ENCODE peak calls at places on chromosome 6, in four cellular contexts. Y is GM12878, U is H1, I is HepG2. A is an unnamed sample.
A peak's percentile ranks its signal among the peaks of the same experiment; 100 is the strongest.

GRCh38 chr6:13488015-13488895 is 855 bp upstream of the GFOD1 start:
- DNase-seq in Y (no peak), I (no peak), U (no peak), A (no peak)

GRCh38 chr6:33686981-33687975 is 24.2 kb downstream of the UQCC2 start:
- DNase-seq in Y (no peak), U (no peak), I (no peak), A (no peak)

GRCh38 chr6:56669585-56669984 is 26.9 kb upstream of the DST start:
- DNase-seq in Y (no peak), U (no peak), I (no peak), A (no peak)

GRCh38 chr6:138600726-138601125 is 101.4 kb upstream of the NHSL1 start:
- DNase-seq in U (no peak), I (no peak), Y (no peak), A (no peak)

GRCh38 chr6:13457577-13457976 is 29.8 kb downstream of the GFOD1 start:
- DNase-seq in U (no peak), Y (no peak), I (no peak), A (no peak)

GRCh38 chr6:150314230-150315188 is 54.3 kb upstream of the IYD start:
- DNase-seq in U (no peak), I (no peak), Y (no peak), A (no peak)

GRCh38 chr6:93419304-93420162 is at the start of gene EPHA7:
- DNase-seq in Y (no peak), U (peak; percentile 94), I (no peak), A (peak; percentile 89)

GRCh38 chr6:144214622-144215401 is 64.5 kb downstream of the STX11 start:
- DNase-seq in I (no peak), U (no peak), Y (no peak), A (no peak)

GRCh38 chr6:33213166-33213988 is 5.1 kb downstream of the RING1 start:
- DNase-seq in Y (no peak), I (no peak), U (no peak), A (no peak)

GRCh38 chr6:73521351-73522254 is 771 bp upstream of the EEF1A1 start:
- DNase-seq in Y (no peak), U (no peak), I (peak; percentile 69), A (no peak)

GRCh38 chr6:33607784-33608161 is 13.3 kb upstream of the ITPR3 start:
- DNase-seq in I (peak; percentile 79), Y (no peak), U (no peak), A (no peak)

GRCh38 chr6:143542915-143543314 is 31.4 kb upstream of the FUCA2 start:
- DNase-seq in U (no peak), I (no peak), Y (no peak), A (no peak)

GRCh38 chr6:124903797-124904196 is 58.4 kb upstream of the RNF217 start:
- DNase-seq in Y (no peak), I (no peak), U (no peak), A (no peak)

GRCh38 chr6:33589723-33590530 is 9.9 kb upstream of the BAK1 start:
- DNase-seq in Y (peak; percentile 37), I (peak; percentile 97), U (no peak), A (no peak)

GRCh38 chr6:45500924-45501816 is 123.4 kb upstream of the SUPT3H start:
- DNase-seq in Y (no peak), U (no peak), I (peak; percentile 71), A (no peak)

GRCh38 chr6:89925826-89926225 is 31.6 kb downstream of the GJA10 start:
- DNase-seq in Y (no peak), U (no peak), I (no peak), A (no peak)

GRCh38 chr6:169038691-169039090 is 215.0 kb downstream of the THBS2 start:
- DNase-seq in U (no peak), Y (no peak), I (no peak), A (no peak)

GRCh38 chr6:22149501-22150490 is 147.0 kb downstream of the PRL start:
- DNase-seq in Y (no peak), I (no peak), U (no peak), A (no peak)

GRCh38 chr6:51514396-51515051 is 572.9 kb downstream of the PKHD1 start:
- DNase-seq in U (no peak), I (no peak), Y (no peak), A (no peak)

GRCh38 chr6:15108383-15108715 is 137.5 kb upstream of the JARID2 start:
- DNase-seq in I (no peak), U (no peak), Y (no peak), A (no peak)
- TF ChIP-seq SUZ12 in I (no peak), U (no peak), Y (no peak), A (no peak)

DNA sequence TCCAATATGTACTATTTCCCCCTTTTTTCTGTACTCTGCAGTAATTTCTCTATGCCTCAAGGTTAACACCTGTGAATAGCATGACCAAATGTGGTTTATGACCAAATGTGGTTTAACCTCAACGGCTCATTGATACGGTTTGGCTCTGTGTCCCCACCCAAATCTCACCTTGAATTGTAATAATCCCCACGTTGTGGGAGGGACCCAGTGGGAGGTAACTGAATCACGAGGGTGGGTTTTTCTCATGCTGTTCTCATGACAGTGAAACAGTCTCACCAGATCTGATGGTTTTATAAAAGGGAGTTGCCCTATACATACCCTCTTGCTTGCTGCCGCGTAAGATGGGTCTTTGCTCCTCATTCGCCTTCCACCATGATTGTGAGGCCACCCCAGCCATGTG is 18.7 kb downstream of the DEK start:
- DNase-seq in U (no peak), Y (no peak), I (no peak), A (no peak)
- TF ChIP-seq ZNF274 in U (no peak), Y (no peak), I (no peak), A (no peak)

DNA sequence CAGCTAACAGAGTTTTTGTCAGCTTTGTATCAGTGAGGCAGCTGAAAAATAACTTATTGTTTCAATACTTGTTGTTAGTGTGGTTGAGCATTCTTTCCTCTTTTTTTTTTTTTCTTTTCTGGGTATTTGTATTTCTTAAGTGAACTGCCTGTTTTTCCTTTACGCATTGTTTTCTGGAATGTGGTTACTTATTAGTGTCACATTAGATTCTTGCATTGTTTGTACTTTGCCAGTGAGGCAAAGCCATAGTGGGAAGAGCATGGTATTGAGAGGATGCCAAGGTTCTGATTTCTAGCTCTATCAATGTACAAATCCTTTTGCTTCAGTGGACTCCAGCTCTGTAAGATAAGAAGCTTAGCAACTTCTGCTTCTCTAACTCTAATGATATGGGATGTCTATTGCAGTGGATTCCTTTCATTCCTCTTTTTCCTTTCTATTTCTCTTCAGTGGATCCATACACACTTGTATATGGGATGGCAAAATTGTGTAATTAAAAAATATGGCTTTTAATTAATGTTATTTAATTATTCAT is 3.9 kb downstream of the CDKAL1 start:
- DNase-seq in I (no peak), Y (no peak), U (no peak), A (no peak)
- H3K9ac ChIP-seq in I (no peak overlapping the region), Y (no peak overlapping the region), U (no peak overlapping the region), A (no peak overlapping the region)

DNA sequence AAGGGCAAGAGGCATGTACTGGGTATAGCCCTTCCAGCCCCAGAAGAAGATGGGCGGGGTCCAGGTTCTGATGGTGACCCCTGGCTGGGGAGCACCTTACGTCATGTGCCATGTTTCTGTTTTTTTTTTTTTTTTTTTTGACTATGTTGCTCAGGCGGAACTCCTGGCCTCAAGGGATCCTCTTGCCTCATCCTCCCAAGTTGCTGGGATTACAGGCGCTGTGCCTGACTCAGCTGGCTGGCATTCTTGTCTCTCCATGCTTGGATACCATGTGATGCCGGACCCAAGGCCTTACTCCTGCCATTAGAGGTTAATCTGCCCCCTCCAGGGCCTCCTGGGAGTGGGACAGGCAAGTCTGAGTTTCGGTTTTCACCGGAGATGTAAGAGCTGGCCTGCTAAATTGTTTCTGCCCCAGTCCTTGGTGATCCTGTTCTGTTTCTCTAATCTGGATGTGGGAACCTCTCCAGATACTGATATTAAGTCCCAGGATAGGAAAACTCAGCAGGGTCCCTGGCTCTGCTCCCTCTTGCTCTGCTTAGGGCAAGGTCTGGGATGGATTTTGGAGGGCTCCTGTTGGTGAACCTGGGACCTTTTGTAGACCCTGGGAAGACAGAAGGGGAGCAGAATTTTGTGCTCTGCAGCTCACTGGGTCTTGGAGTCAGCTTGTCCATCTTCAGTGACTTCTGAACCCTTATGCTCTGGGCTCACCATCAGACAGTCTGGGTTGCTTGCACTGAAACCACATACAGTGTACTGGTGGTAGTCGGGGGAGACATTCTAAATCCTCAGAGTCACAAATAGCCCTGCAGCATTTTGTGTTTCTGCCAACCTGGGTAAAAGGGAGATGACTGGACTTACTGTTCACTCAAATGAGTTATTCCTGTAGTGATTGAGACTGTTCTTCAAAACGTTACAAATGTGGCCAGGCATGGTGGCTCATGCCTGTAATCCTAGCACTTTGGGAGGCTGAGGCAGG is 45.1 kb downstream of the PTK7 start:
- DNase-seq in I (no peak), U (no peak), Y (no peak), A (peak; percentile 36)
- TF ChIP-seq SUZ12 in I (no peak), U (no peak), Y (no peak), A (no peak)

DNA sequence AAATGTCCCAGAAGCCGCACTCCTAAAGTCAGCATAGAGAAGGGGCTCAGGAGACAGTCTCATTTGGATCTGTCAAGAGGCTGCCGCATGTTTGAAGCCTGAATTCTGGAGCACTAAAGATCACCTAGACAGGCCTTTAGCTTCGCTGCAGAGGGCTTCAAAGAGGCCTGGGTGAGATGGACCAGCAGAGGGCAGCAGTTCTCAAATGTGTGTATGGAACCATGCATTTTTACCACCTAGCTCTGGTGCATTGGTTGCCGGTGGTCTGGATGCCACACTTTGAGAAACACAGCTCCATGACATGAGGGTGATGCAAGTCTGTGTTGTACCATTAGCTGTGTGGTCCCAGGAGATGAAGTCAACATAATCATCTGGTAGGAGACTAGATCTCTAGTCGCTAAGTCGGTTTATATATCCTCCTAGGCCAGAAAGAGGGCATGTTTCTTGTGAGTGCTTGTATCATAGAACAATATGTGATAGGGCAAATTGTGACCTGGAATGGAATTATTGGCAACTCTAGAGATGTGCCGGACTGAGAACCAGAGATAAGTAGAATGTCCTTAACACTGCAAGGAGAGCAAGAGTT is 64.8 kb downstream of the KIAA0319 start:
- DNase-seq in U (peak; percentile 54), I (peak; percentile 76), Y (no peak), A (peak; percentile 51)
- TF ChIP-seq ZNF274 in U (no peak), I (no peak), Y (no peak), A (no peak)

DNA sequence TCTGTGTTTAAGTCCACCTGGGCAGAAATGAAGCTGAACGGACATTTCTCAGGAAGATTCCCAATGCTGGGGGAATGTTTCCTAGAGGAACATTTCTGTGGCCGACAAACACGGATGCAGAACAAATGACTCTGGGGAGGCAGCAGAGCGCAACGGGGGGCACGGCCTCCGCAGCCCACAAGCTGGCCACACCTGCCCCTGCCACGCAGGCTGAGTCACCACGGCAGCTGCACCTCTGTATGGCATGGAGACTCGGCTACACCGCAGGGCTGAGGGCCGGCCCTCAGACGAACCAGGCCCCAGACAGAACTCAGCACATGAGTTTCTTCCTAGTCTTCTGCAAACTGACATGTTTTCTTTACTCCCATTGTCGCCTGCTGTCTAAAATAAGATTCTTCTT is 10.0 kb upstream of the PRR18 start:
- DNase-seq in U (no peak), Y (no peak), I (no peak), A (no peak)
- H3K9ac ChIP-seq in U (no peak overlapping the region), Y (no peak overlapping the region), I (no peak overlapping the region), A (no peak overlapping the region)

GRCh38 chr6:2695464-2696095 is 55.1 kb downstream of the MYLK4 start:
- DNase-seq in Y (no peak), I (peak; percentile 27), U (no peak), A (no peak)
- TF ChIP-seq SUZ12 in Y (no peak), I (no peak), U (no peak), A (no peak)

GRCh38 chr6:35788423-35788982 is 7.7 kb downstream of the CLPSL1 start:
- DNase-seq in I (no peak), U (no peak), Y (no peak), A (no peak)
- TF ChIP-seq ZNF274 in I (no peak), U (no peak), Y (no peak), A (no peak)

A was measured in NT2/D1.